ENCODE peak calls at places on chromosomes 11 and 22, in eight cellular contexts. One of them, this sample, is unnamed. For H3K36me3, the result is how much of the 10 kb centered on the place peaks cover.

GRCh38 chr11:85123752-85124231 is 503.4 kb downstream of the DLG2 start:
- DNase-seq in osteoblast: peak
- DNase-seq in uterus: no peak
- DNase-seq in left lung: no peak
- DNase-seq in GM23248: no peak
- DNase-seq in heart left ventricle: no peak
- DNase-seq in MM.1S: peak
- DNase-seq in lung: no peak
- DNase-seq in this sample: no peak

GRCh38 chr11:120182790-120183491 is 27.9 kb upstream of the OAF start:
- DNase-seq in GM23248: peak
- DNase-seq in heart left ventricle: no peak
- DNase-seq in uterus: no peak
- DNase-seq in left lung: peak
- DNase-seq in MM.1S: no peak
- DNase-seq in osteoblast: no peak
- DNase-seq in lung: peak
- DNase-seq in this sample: peak

GRCh38 chr22:35604671-35605457 is 12.3 kb downstream of the MB start:
- DNase-seq in MM.1S: no peak
- DNase-seq in osteoblast: peak
- DNase-seq in lung: no peak
- DNase-seq in heart left ventricle: no peak
- DNase-seq in left lung: no peak
- DNase-seq in uterus: no peak
- DNase-seq in GM23248: no peak
- DNase-seq in this sample: no peak

GRCh38 chr11:120675171-120675570 is 163.6 kb downstream of the GRIK4 start:
- DNase-seq in osteoblast: no peak
- DNase-seq in left lung: no peak
- DNase-seq in uterus: no peak
- DNase-seq in lung: no peak
- DNase-seq in GM23248: no peak
- DNase-seq in heart left ventricle: no peak
- DNase-seq in MM.1S: no peak
- DNase-seq in this sample: no peak

GRCh38 chr11:1497600-1497999 is 11.0 kb upstream of the MOB2 start:
- DNase-seq in MM.1S: no peak
- DNase-seq in uterus: peak
- DNase-seq in heart left ventricle: no peak
- DNase-seq in osteoblast: no peak
- DNase-seq in lung: no peak
- DNase-seq in GM23248: no peak
- DNase-seq in left lung: peak
- DNase-seq in this sample: no peak

GRCh38 chr11:128095459-128096096 is 491.8 kb downstream of the ETS1 start:
- DNase-seq in osteoblast: no peak
- DNase-seq in uterus: no peak
- DNase-seq in lung: no peak
- DNase-seq in MM.1S: no peak
- DNase-seq in heart left ventricle: no peak
- DNase-seq in left lung: no peak
- DNase-seq in GM23248: peak
- DNase-seq in this sample: no peak

GRCh38 chr11:1401656-1402221 is 12.0 kb downstream of the BRSK2 start:
- DNase-seq in heart left ventricle: peak
- DNase-seq in MM.1S: peak
- DNase-seq in GM23248: peak
- DNase-seq in lung: peak
- DNase-seq in left lung: peak
- DNase-seq in uterus: peak
- DNase-seq in osteoblast: peak
- DNase-seq in this sample: peak

GRCh38 chr11:127919206-127920000 is 668.0 kb downstream of the ETS1 start:
- DNase-seq in left lung: no peak
- DNase-seq in uterus: no peak
- DNase-seq in heart left ventricle: no peak
- DNase-seq in GM23248: peak
- DNase-seq in osteoblast: no peak
- DNase-seq in lung: no peak
- DNase-seq in MM.1S: no peak
- DNase-seq in this sample: no peak

GRCh38 chr11:122690801-122691649 is 35.5 kb downstream of the UBASH3B start:
- DNase-seq in uterus: no peak
- DNase-seq in MM.1S: no peak
- DNase-seq in lung: no peak
- DNase-seq in GM23248: peak
- DNase-seq in left lung: no peak
- DNase-seq in heart left ventricle: no peak
- DNase-seq in osteoblast: peak
- DNase-seq in this sample: no peak

GRCh38 chr22:40533712-40534378 is 102.7 kb downstream of the MRTFA start:
- DNase-seq in uterus: no peak
- DNase-seq in GM23248: peak
- DNase-seq in lung: no peak
- DNase-seq in left lung: no peak
- DNase-seq in heart left ventricle: no peak
- DNase-seq in MM.1S: peak
- DNase-seq in osteoblast: peak
- DNase-seq in this sample: no peak

GRCh38 chr22:37314315-37315046 is 32.2 kb downstream of the CYTH4 start:
- DNase-seq in lung: no peak
- DNase-seq in osteoblast: no peak
- DNase-seq in MM.1S: no peak
- DNase-seq in left lung: no peak
- DNase-seq in uterus: no peak
- DNase-seq in GM23248: no peak
- DNase-seq in heart left ventricle: no peak
- DNase-seq in this sample: no peak

GRCh38 chr11:95149659-95150294 is 60.1 kb downstream of the ENDOD1 start:
- DNase-seq in lung: no peak
- DNase-seq in MM.1S: no peak
- DNase-seq in heart left ventricle: peak
- DNase-seq in left lung: no peak
- DNase-seq in uterus: no peak
- DNase-seq in osteoblast: no peak
- DNase-seq in GM23248: peak
- DNase-seq in this sample: peak

GRCh38 chr22:38240734-38241252 is 32.0 kb downstream of the TMEM184B start:
- DNase-seq in MM.1S: no peak
- DNase-seq in GM23248: peak
- DNase-seq in osteoblast: peak
- DNase-seq in left lung: no peak
- DNase-seq in heart left ventricle: no peak
- DNase-seq in uterus: no peak
- DNase-seq in lung: no peak
- DNase-seq in this sample: no peak

GRCh38 chr11:296206-296975 is 2.9 kb downstream of the IFITM5 start:
- DNase-seq in osteoblast: peak
- DNase-seq in GM23248: no peak
- DNase-seq in left lung: peak
- DNase-seq in heart left ventricle: no peak
- DNase-seq in uterus: no peak
- DNase-seq in lung: no peak
- DNase-seq in MM.1S: no peak
- DNase-seq in this sample: peak

GRCh38 chr11:38252620-38253019 is 1654.6 kb upstream of the RAG2 start:
- DNase-seq in left lung: no peak
- DNase-seq in osteoblast: no peak
- DNase-seq in heart left ventricle: no peak
- DNase-seq in GM23248: no peak
- DNase-seq in uterus: no peak
- DNase-seq in lung: no peak
- DNase-seq in MM.1S: no peak
- DNase-seq in this sample: no peak

DNA sequence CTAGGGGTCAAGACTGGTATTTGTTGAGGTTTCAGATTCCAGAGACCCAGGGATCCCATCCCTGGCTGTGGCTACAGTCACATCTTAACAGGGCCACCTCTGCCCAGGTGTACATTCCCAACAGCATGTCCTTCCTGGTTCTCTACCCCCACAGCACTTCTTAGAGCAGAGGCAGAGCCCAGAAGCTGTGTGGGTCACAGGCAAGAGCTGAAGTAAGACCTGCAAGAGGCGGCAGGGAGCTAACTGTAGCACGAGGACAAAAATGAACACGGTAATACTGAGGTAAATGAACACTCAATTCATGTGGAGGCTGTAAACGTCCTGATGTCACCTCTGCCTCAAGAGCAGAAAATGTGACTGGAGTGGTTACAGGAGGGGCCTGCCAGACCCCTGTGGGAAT is 21.7 kb upstream of the RAPSN start:
- DNase-seq in heart left ventricle: no peak
- DNase-seq in MM.1S: no peak
- DNase-seq in left lung: no peak
- DNase-seq in osteoblast: peak
- DNase-seq in GM23248: no peak
- DNase-seq in uterus: no peak
- DNase-seq in lung: no peak
- DNase-seq in this sample: no peak
- H3K36me3 ChIP-seq in heart left ventricle: half or more
- H3K36me3 ChIP-seq in MM.1S: under half
- H3K36me3 ChIP-seq in left lung: under half
- H3K36me3 ChIP-seq in osteoblast: half or more
- H3K36me3 ChIP-seq in GM23248: half or more
- H3K36me3 ChIP-seq in uterus: under half
- H3K36me3 ChIP-seq in lung: half or more
- H3K36me3 ChIP-seq in this sample: half or more

GRCh38 chr22:43972931-43973330 is 17.7 kb downstream of the SAMM50 start:
- DNase-seq in GM23248: no peak
- DNase-seq in lung: no peak
- DNase-seq in heart left ventricle: no peak
- DNase-seq in MM.1S: no peak
- DNase-seq in osteoblast: no peak
- DNase-seq in left lung: no peak
- DNase-seq in uterus: no peak
- DNase-seq in this sample: no peak

GRCh38 chr22:43968614-43969013 is 13.4 kb downstream of the SAMM50 start:
- DNase-seq in heart left ventricle: no peak
- DNase-seq in uterus: no peak
- DNase-seq in lung: no peak
- DNase-seq in left lung: no peak
- DNase-seq in GM23248: no peak
- DNase-seq in osteoblast: no peak
- DNase-seq in MM.1S: no peak
- DNase-seq in this sample: no peak

GRCh38 chr22:43971112-43971511 is 15.9 kb downstream of the SAMM50 start:
- DNase-seq in lung: no peak
- DNase-seq in GM23248: no peak
- DNase-seq in heart left ventricle: no peak
- DNase-seq in left lung: no peak
- DNase-seq in uterus: no peak
- DNase-seq in osteoblast: no peak
- DNase-seq in MM.1S: no peak
- DNase-seq in this sample: no peak

GRCh38 chr22:43969021-43969878 is 14.0 kb downstream of the SAMM50 start:
- DNase-seq in GM23248: no peak
- DNase-seq in lung: no peak
- DNase-seq in heart left ventricle: no peak
- DNase-seq in osteoblast: no peak
- DNase-seq in uterus: no peak
- DNase-seq in left lung: no peak
- DNase-seq in MM.1S: no peak
- DNase-seq in this sample: no peak

GRCh38 chr22:43970037-43970747 is 14.9 kb downstream of the SAMM50 start:
- DNase-seq in osteoblast: no peak
- DNase-seq in GM23248: no peak
- DNase-seq in left lung: no peak
- DNase-seq in heart left ventricle: no peak
- DNase-seq in lung: no peak
- DNase-seq in uterus: no peak
- DNase-seq in MM.1S: no peak
- DNase-seq in this sample: no peak
- H3K36me3 ChIP-seq in osteoblast: half or more
- H3K36me3 ChIP-seq in GM23248: under half
- H3K36me3 ChIP-seq in left lung: under half
- H3K36me3 ChIP-seq in heart left ventricle: half or more
- H3K36me3 ChIP-seq in lung: half or more
- H3K36me3 ChIP-seq in uterus: under half
- H3K36me3 ChIP-seq in MM.1S: under half
- H3K36me3 ChIP-seq in this sample: half or more

DNA sequence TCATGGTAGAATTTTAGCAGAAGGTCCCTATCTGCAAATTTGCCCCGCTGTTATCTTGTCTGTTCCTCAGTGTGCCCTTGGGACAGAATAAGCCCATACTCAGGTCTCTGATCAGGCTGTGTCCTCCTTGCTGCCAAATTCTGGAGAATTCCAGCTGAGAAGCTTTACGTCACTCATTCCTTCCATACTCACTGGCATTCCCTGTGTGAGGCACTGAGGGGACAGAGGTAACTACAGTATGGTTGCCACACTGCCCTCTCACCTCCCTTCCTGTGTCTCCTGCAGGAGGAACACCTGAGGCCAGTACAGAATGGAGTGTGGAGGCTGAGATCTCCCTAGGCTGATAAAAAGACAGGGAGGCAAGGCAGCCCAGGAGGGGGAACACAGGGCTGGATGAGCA is 31.5 kb downstream of the SHISA8 start:
- DNase-seq in lung: no peak
- DNase-seq in heart left ventricle: no peak
- DNase-seq in uterus: no peak
- DNase-seq in MM.1S: no peak
- DNase-seq in left lung: no peak
- DNase-seq in osteoblast: peak
- DNase-seq in GM23248: no peak
- DNase-seq in this sample: no peak
- H3K36me3 ChIP-seq in lung: half or more
- H3K36me3 ChIP-seq in heart left ventricle: half or more
- H3K36me3 ChIP-seq in uterus: under half
- H3K36me3 ChIP-seq in MM.1S: under half
- H3K36me3 ChIP-seq in left lung: under half
- H3K36me3 ChIP-seq in osteoblast: under half
- H3K36me3 ChIP-seq in GM23248: under half
- H3K36me3 ChIP-seq in this sample: half or more

GRCh38 chr11:67230886-67231285 is 35.4 kb upstream of the GRK2 start:
- DNase-seq in heart left ventricle: no peak
- DNase-seq in osteoblast: no peak
- DNase-seq in uterus: no peak
- DNase-seq in MM.1S: no peak
- DNase-seq in left lung: no peak
- DNase-seq in GM23248: no peak
- DNase-seq in lung: no peak
- DNase-seq in this sample: no peak

GRCh38 chr11:67233584-67234190 is 32.6 kb upstream of the GRK2 start:
- DNase-seq in uterus: no peak
- DNase-seq in GM23248: no peak
- DNase-seq in MM.1S: no peak
- DNase-seq in lung: no peak
- DNase-seq in heart left ventricle: no peak
- DNase-seq in left lung: no peak
- DNase-seq in osteoblast: no peak
- DNase-seq in this sample: no peak

DNA sequence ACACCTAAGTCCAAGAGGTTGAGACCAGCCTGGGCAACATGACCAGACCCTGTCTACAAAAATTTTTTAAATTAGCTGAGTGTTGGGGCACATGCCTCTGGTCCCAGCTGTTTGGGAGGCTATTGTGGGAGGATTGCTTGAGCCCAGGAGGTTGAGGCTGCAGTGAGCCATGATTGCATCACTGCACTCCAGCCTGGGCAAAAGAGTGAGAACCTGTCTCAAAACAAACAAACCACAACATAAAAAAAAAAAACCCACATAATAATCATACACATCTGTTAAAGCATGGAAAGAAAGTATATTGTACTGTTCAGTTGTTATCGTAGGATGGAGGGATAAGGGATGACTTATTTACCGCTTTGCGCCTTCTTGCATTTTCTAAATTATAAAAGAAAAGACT is 35.9 kb upstream of the GRK2 start:
- DNase-seq in heart left ventricle: no peak
- DNase-seq in MM.1S: no peak
- DNase-seq in osteoblast: no peak
- DNase-seq in uterus: no peak
- DNase-seq in GM23248: no peak
- DNase-seq in left lung: no peak
- DNase-seq in lung: no peak
- DNase-seq in this sample: no peak
- H3K36me3 ChIP-seq in heart left ventricle: half or more
- H3K36me3 ChIP-seq in MM.1S: under half
- H3K36me3 ChIP-seq in osteoblast: under half
- H3K36me3 ChIP-seq in uterus: under half
- H3K36me3 ChIP-seq in GM23248: half or more
- H3K36me3 ChIP-seq in left lung: under half
- H3K36me3 ChIP-seq in lung: under half
- H3K36me3 ChIP-seq in this sample: half or more